ENCODE peak calls at places on chromosomes 5 and 9, in nine cellular contexts. E is psoas muscle, Y is epithelial cell of esophagus, K is tibial artery, R is mammary epithelial cell, U is pancreas, A is AG04450, L is A549, W is breast epithelium. D is an unnamed sample.

GRCh38 chr9:98057095-98057799 is 715 bp downstream of the NANS start:
- DNase-seq in E (no peak), Y (no peak), K (peak), R (peak), U (no peak), A (no peak), L (no peak), W (no peak), D (no peak)

GRCh38 chr9:137055385-137056364 is 1.8 kb upstream of the ENTPD2 start:
- DNase-seq in E (peak), Y (no peak), K (peak), R (no peak), U (peak), A (no peak), L (peak), W (peak), D (no peak)

GRCh38 chr9:61673664-61674381 is 484.0 kb downstream of the SPATA31A7 start:
- DNase-seq in E (no peak), Y (no peak), K (no peak), R (no peak), U (no peak), A (no peak), L (no peak), W (no peak), D (peak)

GRCh38 chr5:87277279-87277835 is 9.7 kb downstream of the RASA1 start:
- DNase-seq in E (no peak), Y (peak), K (no peak), R (no peak), U (no peak), A (no peak), L (no peak), W (no peak), D (no peak)

GRCh38 chr9:125748511-125749099 is 1.4 kb downstream of the PBX3 start:
- DNase-seq in E (peak), Y (peak), K (no peak), R (peak), U (peak), A (no peak), L (no peak), W (no peak), D (no peak)

GRCh38 chr5:1877434-1878049 is 5.2 kb downstream of the IRX4 start:
- DNase-seq in E (no peak), Y (no peak), K (no peak), R (no peak), U (no peak), A (no peak), L (no peak), W (no peak), D (no peak)

GRCh38 chr5:32222723-32223470 is 48.8 kb upstream of the GOLPH3 start:
- DNase-seq in E (no peak), Y (no peak), K (no peak), R (no peak), U (no peak), A (no peak), L (no peak), W (no peak), D (no peak)

GRCh38 chr9:96279927-96280326 is 22.0 kb downstream of the HSD17B3 start:
- DNase-seq in E (no peak), Y (peak), K (no peak), R (peak), U (no peak), A (no peak), L (no peak), W (no peak), D (no peak)

GRCh38 chr5:151082274-151082902 is 1.6 kb upstream of the TNIP1 start:
- DNase-seq in E (no peak), Y (peak), K (no peak), R (peak), U (no peak), A (no peak), L (peak), W (no peak), D (no peak)

GRCh38 chr9:75890541-75891276 is at the start of gene PCSK5:
- DNase-seq in E (peak), Y (peak), K (peak), R (peak), U (peak), A (peak), L (peak), W (peak), D (peak)
- TF ChIP-seq CTCF in E (peak), Y (no peak), K (peak), R (no peak), U (no peak), A (peak), L (peak), W (no peak), D (no peak)

GRCh38 chr9:9913276-9913832 is 699.4 kb downstream of the PTPRD start:
- DNase-seq in E (no peak), Y (no peak), K (no peak), R (no peak), U (no peak), A (no peak), L (no peak), W (no peak), D (no peak)

GRCh38 chr9:9914174-9914573 is 698.6 kb downstream of the PTPRD start:
- DNase-seq in E (no peak), Y (no peak), K (no peak), R (no peak), U (no peak), A (no peak), L (peak), W (no peak), D (no peak)

GRCh38 chr9:9917400-9917799 is 695.4 kb downstream of the PTPRD start:
- DNase-seq in E (no peak), Y (no peak), K (no peak), R (no peak), U (no peak), A (no peak), L (no peak), W (no peak), D (no peak)

GRCh38 chr9:9912459-9912858 is 700.3 kb downstream of the PTPRD start:
- DNase-seq in E (no peak), Y (peak), K (no peak), R (no peak), U (no peak), A (no peak), L (no peak), W (no peak), D (no peak)
- TF ChIP-seq CTCF in E (no peak), Y (peak), K (no peak), R (peak), U (no peak), A (no peak), L (no peak), W (no peak), D (no peak)

GRCh38 chr9:106111039-106111740 is 416.8 kb downstream of the TMEM38B start:
- DNase-seq in E (no peak), Y (no peak), K (no peak), R (no peak), U (no peak), A (no peak), L (no peak), W (no peak), D (no peak)
- TF ChIP-seq CTCF in E (no peak), Y (no peak), K (no peak), R (no peak), U (no peak), A (no peak), L (no peak), W (no peak), D (no peak)

DNA sequence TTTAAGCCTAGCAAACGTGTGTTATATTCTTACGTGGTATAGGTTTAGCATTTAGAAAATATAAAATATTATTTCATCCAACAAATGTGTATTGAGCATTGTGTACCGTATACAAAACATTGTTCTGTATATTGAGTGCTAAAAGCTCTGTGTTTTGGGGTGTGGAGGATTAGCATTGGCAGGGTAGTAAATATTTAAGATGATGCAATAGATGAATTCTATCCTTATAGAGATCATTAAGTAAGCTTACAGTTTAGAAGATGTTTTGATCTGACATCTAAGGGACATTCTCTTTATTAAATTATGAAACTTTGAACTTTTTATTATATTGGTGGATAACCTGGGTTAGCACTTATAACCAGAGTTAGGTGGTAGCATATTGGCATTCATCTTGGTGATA is 48.5 kb upstream of the GLIPR2 start:
- DNase-seq in E (no peak), Y (no peak), K (no peak), R (no peak), U (no peak), A (no peak), L (no peak), W (no peak), D (no peak)
- TF ChIP-seq CTCF in E (no peak), Y (no peak), K (no peak), R (no peak), U (no peak), A (no peak), L (no peak), W (no peak), D (no peak)

GRCh38 chr5:116274251-116274650 is 189.4 kb downstream of the COMMD10 start:
- DNase-seq in E (no peak), Y (no peak), K (no peak), R (no peak), U (no peak), A (no peak), L (no peak), W (no peak), D (no peak)

GRCh38 chr5:116275282-116275681 is 190.5 kb downstream of the COMMD10 start:
- DNase-seq in E (no peak), Y (no peak), K (no peak), R (no peak), U (no peak), A (no peak), L (no peak), W (no peak), D (no peak)

GRCh38 chr5:116273458-116274242 is 188.8 kb downstream of the COMMD10 start:
- DNase-seq in E (no peak), Y (peak), K (no peak), R (no peak), U (no peak), A (no peak), L (no peak), W (no peak), D (no peak)

GRCh38 chr5:116271432-116271831 is 186.6 kb downstream of the COMMD10 start:
- DNase-seq in E (no peak), Y (peak), K (no peak), R (peak), U (no peak), A (no peak), L (no peak), W (no peak), D (no peak)

GRCh38 chr5:116272281-116272941 is 187.6 kb downstream of the COMMD10 start:
- DNase-seq in E (no peak), Y (no peak), K (no peak), R (no peak), U (no peak), A (no peak), L (no peak), W (no peak), D (no peak)
- TF ChIP-seq CTCF in E (peak), Y (peak), K (no peak), R (no peak), U (no peak), A (peak), L (no peak), W (no peak), D (no peak)

GRCh38 chr5:156128026-156128425 is 198.9 kb upstream of the SGCD start:
- DNase-seq in E (no peak), Y (no peak), K (no peak), R (no peak), U (no peak), A (no peak), L (no peak), W (no peak), D (no peak)
- TF ChIP-seq CTCF in E (no peak), Y (no peak), K (no peak), R (no peak), U (no peak), A (no peak), L (no peak), W (no peak), D (no peak)

GRCh38 chr5:149151717-149152116 is 10.4 kb downstream of the ABLIM3 start:
- DNase-seq in E (no peak), Y (no peak), K (no peak), R (no peak), U (no peak), A (no peak), L (peak), W (no peak), D (no peak)
- TF ChIP-seq CTCF in E (no peak), Y (peak), K (no peak), R (no peak), U (no peak), A (peak), L (peak), W (no peak), D (peak)

D was measured in CD14-positive monocyte.